ENCODE peak calls at places on chromosomes 5 and 9, in seven cellular contexts. J is HepG2, B is H1, O is K562, X is HCT116, W is SK-N-SH, I is GM12878. N is an unnamed sample.

GRCh38 chr9:105455836-105456475 is 8.1 kb downstream of the FSD1L start:
- DNase-seq in J (no peak), B (no peak), O (no peak), X (no peak), W (no peak), I (no peak), N (no peak)

GRCh38 chr5:159022178-159022556 is 77.5 kb downstream of the EBF1 start:
- DNase-seq in J (no peak), B (no peak), O (no peak), X (no peak), W (peak), I (no peak), N (no peak)

GRCh38 chr9:137763271-137763955 is 114.2 kb upstream of the CACNA1B start:
- DNase-seq in J (no peak), B (no peak), O (no peak), X (no peak), W (no peak), I (no peak), N (no peak)

GRCh38 chr9:116087246-116087645 is 66.3 kb upstream of the PAPPA start:
- DNase-seq in J (no peak), B (no peak), O (no peak), X (no peak), W (no peak), I (no peak), N (peak)

GRCh38 chr5:157387683-157388093 is 72.3 kb upstream of the NIPAL4 start:
- DNase-seq in J (peak), B (no peak), O (no peak), X (peak), W (no peak), I (no peak), N (no peak)

GRCh38 chr5:175895701-175896102 is 24.3 kb downstream of the CPLX2 start:
- DNase-seq in J (no peak), B (no peak), O (no peak), X (no peak), W (no peak), I (peak), N (no peak)

GRCh38 chr5:107032629-107033028 is 638.1 kb downstream of the EFNA5 start:
- DNase-seq in J (no peak), B (no peak), O (no peak), X (no peak), W (no peak), I (no peak), N (no peak)

GRCh38 chr9:17531642-17532254 is 47.1 kb upstream of the SH3GL2 start:
- DNase-seq in J (peak), B (no peak), O (peak), X (peak), W (peak), I (no peak), N (peak)

GRCh38 chr5:115375922-115376321 is 79.5 kb upstream of the CCDC112 start:
- DNase-seq in J (peak), B (no peak), O (no peak), X (no peak), W (no peak), I (no peak), N (no peak)

GRCh38 chr5:115377468-115378217 is 81.2 kb upstream of the CCDC112 start:
- DNase-seq in J (no peak), B (no peak), O (no peak), X (peak), W (no peak), I (peak), N (no peak)

GRCh38 chr5:115374057-115374775 is 77.8 kb upstream of the CCDC112 start:
- DNase-seq in J (no peak), B (no peak), O (no peak), X (no peak), W (no peak), I (no peak), N (peak)

GRCh38 chr5:115369430-115370144 is 73.1 kb upstream of the CCDC112 start:
- DNase-seq in J (no peak), B (no peak), O (no peak), X (no peak), W (no peak), I (no peak), N (no peak)

GRCh38 chr5:115372121-115372520 is 75.7 kb upstream of the CCDC112 start:
- DNase-seq in J (no peak), B (no peak), O (no peak), X (no peak), W (no peak), I (no peak), N (no peak)
- TF ChIP-seq JUND in J (no peak), B (no peak), O (no peak), X (no peak), W (no peak), I (no peak), N (no peak)

GRCh38 chr5:155728857-155729683 is 597.9 kb upstream of the SGCD start:
- DNase-seq in J (no peak), B (no peak), O (no peak), X (no peak), W (peak), I (no peak), N (no peak)
- TF ChIP-seq JUND in J (no peak), B (no peak), O (no peak), X (no peak), W (no peak), I (no peak), N (no peak)

GRCh38 chr5:93100976-93101375 is 480.0 kb downstream of the NR2F1-AS1 start:
- DNase-seq in J (no peak), B (no peak), O (no peak), X (no peak), W (no peak), I (no peak), N (no peak)
- TF ChIP-seq JUND in J (no peak), B (no peak), O (no peak), X (no peak), W (no peak), I (no peak), N (no peak)

GRCh38 chr9:88387733-88388202 is 476 bp upstream of the SPIN1 start:
- DNase-seq in J (peak), B (no peak), O (no peak), X (peak), W (peak), I (no peak), N (peak)
- TF ChIP-seq JUND in J (no peak), B (no peak), O (no peak), X (no peak), W (no peak), I (no peak), N (no peak)

GRCh38 chr5:44935262-44935661 is 126.5 kb downstream of the MRPS30 start:
- DNase-seq in J (no peak), B (no peak), O (no peak), X (peak), W (no peak), I (no peak), N (peak)
- TF ChIP-seq JUND in J (no peak), B (no peak), O (no peak), X (no peak), W (no peak), I (no peak), N (no peak)

GRCh38 chr9:2955616-2956015 is 111.7 kb upstream of the PUM3 start:
- DNase-seq in J (no peak), B (no peak), O (no peak), X (no peak), W (no peak), I (no peak), N (no peak)
- TF ChIP-seq JUND in J (no peak), B (no peak), O (no peak), X (no peak), W (no peak), I (no peak), N (no peak)

DNA sequence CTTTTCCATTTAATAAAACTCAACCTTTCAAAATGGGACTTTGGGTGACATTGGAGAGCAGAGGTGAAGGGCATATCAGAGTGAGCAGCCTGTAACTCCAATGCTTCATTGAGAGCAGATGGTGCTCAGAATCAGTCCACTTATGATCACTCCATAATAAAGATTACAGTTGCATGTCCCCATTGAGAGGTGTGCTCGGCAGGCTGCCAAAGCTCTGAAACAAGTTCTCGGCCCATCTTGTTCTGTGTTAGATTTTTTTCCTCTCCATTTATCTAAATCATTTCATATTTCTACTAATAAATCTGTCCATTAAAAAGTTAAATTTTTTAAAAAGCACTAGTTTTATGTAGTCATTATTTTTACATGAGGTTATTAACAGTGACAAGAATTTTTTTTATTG is 1786.4 kb upstream of the WWC1 start:
- DNase-seq in J (no peak), B (no peak), O (no peak), X (no peak), W (no peak), I (no peak), N (no peak)
- TF ChIP-seq JUND in J (no peak), B (no peak), O (no peak), X (no peak), W (no peak), I (no peak), N (no peak)

GRCh38 chr9:79611091-79611614 is 39.4 kb downstream of the TLE4 start:
- DNase-seq in J (no peak), B (no peak), O (no peak), X (no peak), W (no peak), I (no peak), N (no peak)
- TF ChIP-seq JUND in J (no peak), B (no peak), O (peak), X (no peak), W (peak), I (peak), N (no peak)

DNA sequence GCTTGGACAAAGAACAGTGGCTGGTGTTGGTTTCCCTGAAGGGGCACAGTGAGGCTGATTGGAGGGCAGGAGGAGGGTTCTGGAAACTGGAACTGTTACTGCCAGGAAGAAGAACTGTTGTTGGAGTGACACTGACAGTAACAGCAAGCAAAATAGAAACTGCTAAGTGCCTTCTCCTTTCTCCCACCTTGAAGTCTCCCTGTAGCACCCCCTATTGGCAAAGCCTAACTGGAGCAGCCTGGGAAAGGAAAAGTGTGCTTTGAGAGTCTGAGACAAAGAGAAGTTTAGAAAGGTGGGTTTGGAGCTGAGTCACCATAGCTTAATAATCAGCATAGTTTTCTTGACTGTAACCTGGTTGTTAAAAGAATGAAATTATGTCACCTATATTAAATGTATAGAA is 2.5 kb upstream of the TMEM174 start:
- DNase-seq in J (peak), B (peak), O (peak), X (peak), W (no peak), I (no peak), N (no peak)
- TF ChIP-seq JUND in J (no peak), B (peak), O (no peak), X (no peak), W (no peak), I (no peak), N (no peak)

DNA sequence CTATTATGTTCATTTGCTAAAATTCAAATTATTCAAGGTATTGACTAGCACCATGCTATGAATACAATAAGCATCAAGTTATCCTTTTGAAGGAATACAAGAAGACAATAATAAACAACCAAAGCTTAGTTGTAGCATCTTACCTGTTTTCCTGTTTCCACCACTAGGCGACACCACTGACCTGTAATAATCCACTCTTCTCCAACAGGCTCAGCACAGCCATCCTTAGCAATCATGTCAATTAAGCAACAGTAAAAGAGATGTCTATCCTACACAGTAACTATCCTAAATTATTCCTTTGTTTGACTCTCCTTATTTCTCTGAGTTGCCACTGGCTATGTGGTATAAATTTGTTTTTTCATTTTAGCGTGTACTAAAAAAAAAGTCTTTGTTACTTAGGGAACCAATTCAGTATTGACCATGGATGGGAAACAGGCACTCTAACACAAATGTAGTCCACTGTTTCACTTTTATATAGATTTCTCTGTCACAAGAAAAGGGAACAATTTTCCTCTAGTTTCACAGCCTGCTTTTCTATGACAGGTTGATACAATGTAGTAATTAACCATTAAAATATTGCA is 46.2 kb downstream of the PCA3 start:
- DNase-seq in J (peak), B (no peak), O (peak), X (peak), W (peak), I (no peak), N (no peak)
- TF ChIP-seq JUND in J (no peak), B (peak), O (no peak), X (no peak), W (no peak), I (no peak), N (no peak)